ENCODE peak calls at places on chromosomes 7 and 10, in seven cellular contexts. P is endothelial cell; T is PC-3; C is body of pancreas; V is CD4-positive, alpha-beta T cell; S is heart right ventricle; B is adrenal gland. X is an unnamed sample.

GRCh38 chr7:51014811-51015210 is 232.1 kb upstream of the GRB10 start:
- DNase-seq in P (no peak), T (no peak), C (no peak), V (no peak), S (no peak), B (no peak), X (no peak)

GRCh38 chr10:101070098-101070497 is 8.3 kb downstream of the KAZALD1 start:
- DNase-seq in P (no peak), T (peak), C (no peak), V (no peak), S (no peak), B (no peak), X (no peak)

GRCh38 chr10:86803156-86803555 is 46.7 kb downstream of the BMPR1A start:
- DNase-seq in P (no peak), T (no peak), C (no peak), V (no peak), S (no peak), B (no peak), X (no peak)

GRCh38 chr7:47428780-47429472 is 153.0 kb downstream of the TNS3 start:
- DNase-seq in P (no peak), T (no peak), C (no peak), V (no peak), S (no peak), B (no peak), X (no peak)

GRCh38 chr10:70903262-70903921 is 15.0 kb upstream of the PCBD1 start:
- DNase-seq in P (peak), T (peak), C (peak), V (no peak), S (peak), B (peak), X (peak)

GRCh38 chr10:110076559-110077318 is 69.0 kb downstream of the ADD3 start:
- DNase-seq in P (no peak), T (peak), C (peak), V (peak), S (no peak), B (peak), X (peak)

GRCh38 chr10:29370612-29371092 is 81.8 kb downstream of the LYZL1 start:
- DNase-seq in P (no peak), T (peak), C (no peak), V (no peak), S (no peak), B (no peak), X (no peak)

GRCh38 chr7:95476072-95476845 is 9.5 kb upstream of the ASB4 start:
- DNase-seq in P (no peak), T (no peak), C (no peak), V (no peak), S (no peak), B (no peak), X (no peak)

GRCh38 chr7:151237244-151238189 is 5.2 kb downstream of the CHPF2 start:
- DNase-seq in P (no peak), T (no peak), C (no peak), V (no peak), S (no peak), B (no peak), X (no peak)

GRCh38 chr10:44946201-44946600 is 13.4 kb upstream of the RASSF4 start:
- DNase-seq in P (no peak), T (no peak), C (no peak), V (no peak), S (no peak), B (no peak), X (no peak)

GRCh38 chr7:79412438-79412837 is 41.0 kb downstream of the MAGI2 start:
- DNase-seq in P (no peak), T (no peak), C (no peak), V (no peak), S (no peak), B (no peak), X (no peak)

GRCh38 chr7:75982306-75983064 is 11.9 kb downstream of the TMEM120A start:
- DNase-seq in P (no peak), T (no peak), C (peak), V (no peak), S (no peak), B (peak), X (no peak)

GRCh38 chr10:106384541-106384940 is 780.0 kb downstream of the SORCS1 start:
- DNase-seq in P (no peak), T (no peak), C (no peak), V (no peak), S (no peak), B (no peak), X (no peak)

GRCh38 chr7:48402721-48403120 is 231.5 kb downstream of the ABCA13 start:
- DNase-seq in P (no peak), T (peak), C (no peak), V (no peak), S (no peak), B (no peak), X (no peak)

GRCh38 chr10:70052462-70053211 is at the start of gene MACROH2A2:
- DNase-seq in P (peak), T (peak), C (peak), V (no peak), S (peak), B (peak), X (peak)

GRCh38 chr10:451021-451471 is 238.4 kb downstream of the DIP2C start:
- DNase-seq in P (no peak), T (no peak), C (no peak), V (peak), S (no peak), B (no peak), X (no peak)

GRCh38 chr10:26982058-26982457 is 118.2 kb downstream of the ANKRD26 start:
- DNase-seq in P (no peak), T (no peak), C (no peak), V (no peak), S (no peak), B (no peak), X (no peak)

GRCh38 chr7:93719546-93719945 is 145.0 kb upstream of the CALCR start:
- DNase-seq in P (no peak), T (peak), C (no peak), V (no peak), S (no peak), B (no peak), X (no peak)

GRCh38 chr7:116912269-116912909 is 40.9 kb upstream of the ST7 start:
- DNase-seq in P (no peak), T (no peak), C (no peak), V (no peak), S (no peak), B (no peak), X (no peak)

GRCh38 chr10:101668566-101668965 is 26.4 kb downstream of the FBXW4 start:
- DNase-seq in P (no peak), T (no peak), C (no peak), V (no peak), S (no peak), B (no peak), X (no peak)

GRCh38 chr10:13840036-13840435 is 253.3 kb downstream of the PRPF18 start:
- DNase-seq in P (no peak), T (no peak), C (no peak), V (no peak), S (no peak), B (no peak), X (no peak)

GRCh38 chr7:131942287-131943150 is 386.1 kb upstream of the PODXL start:
- DNase-seq in P (no peak), T (no peak), C (no peak), V (no peak), S (no peak), B (no peak), X (no peak)

GRCh38 chr10:119401671-119402395 is 140.7 kb downstream of the RGS10 start:
- DNase-seq in P (no peak), T (peak), C (peak), V (no peak), S (peak), B (no peak), X (no peak)

GRCh38 chr7:55533050-55533728 is 39.1 kb downstream of the VOPP1 start:
- DNase-seq in P (no peak), T (peak), C (no peak), V (peak), S (no peak), B (no peak), X (no peak)

GRCh38 chr10:95356-96115 is 39.7 kb upstream of the ZMYND11 start:
- DNase-seq in P (no peak), T (no peak), C (no peak), V (no peak), S (no peak), B (no peak), X (no peak)

GRCh38 chr10:119521443-119522204 is 20.9 kb downstream of the RGS10 start:
- DNase-seq in P (no peak), T (peak), C (no peak), V (no peak), S (no peak), B (no peak), X (no peak)

GRCh38 chr7:34747842-34748241 is 89.8 kb downstream of the NPSR1 start:
- DNase-seq in P (no peak), T (peak), C (peak), V (no peak), S (no peak), B (no peak), X (peak)
- TF ChIP-seq CTCF in P (no peak), T (no peak), C (no peak), V (no peak), S (no peak), B (no peak), X (no peak)

DNA sequence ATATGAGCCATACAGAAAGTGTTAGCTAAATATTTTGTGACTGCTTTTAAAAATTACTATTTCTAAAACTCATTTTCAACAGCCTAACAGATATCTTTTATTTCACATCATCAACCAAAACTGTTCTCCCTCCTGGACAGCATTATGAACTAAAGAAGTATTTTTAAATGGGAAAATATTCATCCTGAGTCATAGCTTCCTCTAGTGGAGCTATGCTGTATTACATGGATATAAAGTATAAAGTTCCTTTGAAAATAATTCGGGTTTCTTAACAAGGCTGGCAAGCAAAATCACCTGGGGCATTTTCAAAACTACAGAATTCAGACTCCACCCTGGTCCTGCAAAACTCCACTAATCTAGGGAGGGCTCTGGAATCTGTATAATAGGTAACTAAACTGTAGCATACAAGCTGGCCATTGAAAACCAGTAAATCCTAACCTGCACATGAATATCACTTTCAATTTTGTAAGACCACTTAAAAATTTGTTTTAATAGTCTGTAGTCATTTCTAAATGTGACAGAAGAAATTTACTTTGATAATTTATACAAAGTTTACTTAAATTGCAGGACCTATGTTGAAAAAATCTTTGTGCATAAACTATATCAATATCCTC is 53.5 kb downstream of the SCIN start:
- DNase-seq in P (no peak), T (peak), C (no peak), V (no peak), S (no peak), B (no peak), X (no peak)
- TF ChIP-seq CTCF in P (peak), T (peak), C (peak), V (no peak), S (peak), B (peak), X (peak)

GRCh38 chr7:4103352-4104091 is 578.6 kb upstream of the FOXK1 start:
- DNase-seq in P (no peak), T (peak), C (no peak), V (no peak), S (no peak), B (no peak), X (no peak)
- TF ChIP-seq CTCF in P (no peak), T (peak), C (no peak), V (peak), S (no peak), B (no peak), X (peak)

GRCh38 chr7:140007051-140007690 is 55.6 kb downstream of the PARP12 start:
- DNase-seq in P (no peak), T (no peak), C (no peak), V (no peak), S (no peak), B (no peak), X (no peak)

GRCh38 chr7:140005341-140005740 is 57.4 kb downstream of the PARP12 start:
- DNase-seq in P (no peak), T (no peak), C (no peak), V (no peak), S (no peak), B (no peak), X (no peak)

GRCh38 chr7:140004672-140005071 is 58.1 kb downstream of the PARP12 start:
- DNase-seq in P (no peak), T (no peak), C (no peak), V (no peak), S (no peak), B (no peak), X (no peak)

GRCh38 chr7:140006600-140006999 is 56.2 kb downstream of the PARP12 start:
- DNase-seq in P (no peak), T (no peak), C (no peak), V (no peak), S (no peak), B (no peak), X (no peak)

DNA sequence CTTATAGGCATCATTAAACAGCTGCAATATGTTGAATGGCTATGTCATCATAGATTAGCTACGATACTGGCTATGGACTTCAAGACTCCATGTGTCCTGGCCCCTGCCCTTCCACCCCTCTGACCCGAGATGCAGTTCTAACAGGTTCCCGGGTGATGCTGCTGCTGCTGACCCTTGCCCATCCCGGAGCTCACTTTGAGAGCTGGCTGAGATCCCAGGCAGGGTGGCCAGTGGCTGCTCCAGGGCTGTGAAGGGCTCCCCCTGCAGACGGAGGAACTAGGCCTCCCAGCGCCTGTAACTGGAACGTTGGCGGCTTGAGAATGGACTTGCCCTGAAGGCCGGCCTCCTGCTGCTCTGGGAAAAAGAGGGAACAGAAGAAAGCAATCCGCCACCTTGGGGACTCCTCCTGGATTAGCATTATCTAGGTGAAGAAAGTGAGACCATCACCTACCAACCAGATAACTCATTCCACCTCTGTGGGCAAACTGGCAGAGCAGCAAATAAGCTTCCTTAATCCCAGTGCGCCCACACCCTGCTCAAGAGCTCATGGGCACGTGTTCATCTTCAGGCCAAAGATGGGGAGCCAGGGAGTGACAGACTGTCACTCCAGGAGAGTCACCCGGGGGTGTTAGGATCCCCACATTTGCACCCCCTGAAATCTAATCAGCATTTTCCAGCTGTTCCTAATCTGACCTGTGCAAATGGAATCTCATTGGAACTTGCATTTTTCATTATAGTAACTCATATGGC is 56.8 kb downstream of the PARP12 start:
- DNase-seq in P (peak), T (peak), C (no peak), V (no peak), S (no peak), B (peak), X (peak)
- TF ChIP-seq CTCF in P (no peak), T (peak), C (no peak), V (no peak), S (no peak), B (peak), X (peak)